ENCODE peak calls at places on chromosome 12, in five cellular contexts. J, D, M, H and G are unnamed samples.
A peak's percentile ranks its signal among the peaks of the same experiment; 100 is the strongest.

GRCh38 chr12:117885211-117885610 is 83.6 kb downstream of the KSR2 start:
- DNase-seq in J (no peak), D (no peak), M (no peak), H (no peak), G (no peak)

GRCh38 chr12:113186666-113187325 is 1.3 kb downstream of the RITA1 start:
- DNase-seq in J (no peak), D (no peak), M (no peak), H (no peak), G (no peak)

GRCh38 chr12:31215521-31216232 is 110.3 kb downstream of the SINHCAF start:
- DNase-seq in J (no peak), D (peak; percentile 86), M (no peak), H (no peak), G (no peak)

GRCh38 chr12:56880416-56881035 is 53.7 kb downstream of the SDR9C7 start:
- DNase-seq in J (no peak), D (no peak), M (no peak), H (no peak), G (no peak)

GRCh38 chr12:116194935-116195431 is 82.5 kb downstream of the MED13L start:
- DNase-seq in J (no peak), D (no peak), M (no peak), H (no peak), G (no peak)

GRCh38 chr12:48814313-48815280 is 3.7 kb upstream of the CACNB3 start:
- DNase-seq in J (peak; percentile 90), D (peak; percentile 79), M (peak; percentile 80), H (no peak), G (peak; percentile 70)

GRCh38 chr12:4539167-4539870 is 629 bp downstream of the RAD51AP1 start:
- DNase-seq in J (no peak), D (no peak), M (no peak), H (no peak), G (no peak)

GRCh38 chr12:19402743-19403400 is 36.4 kb upstream of the AEBP2 start:
- DNase-seq in J (peak; percentile 64), D (peak; percentile 21), M (no peak), H (peak; percentile 6), G (no peak)

GRCh38 chr12:52879394-52880351 is 25.2 kb downstream of the KRT8 start:
- DNase-seq in J (peak; percentile 85), D (peak; percentile 79), M (peak; percentile 80), H (no peak), G (peak; percentile 63)
- H3K27ac ChIP-seq in J (no peak overlapping the region), D (peak overlapping the region; percentile 48), M (no peak overlapping the region), H (no peak overlapping the region), G (no peak overlapping the region)

DNA sequence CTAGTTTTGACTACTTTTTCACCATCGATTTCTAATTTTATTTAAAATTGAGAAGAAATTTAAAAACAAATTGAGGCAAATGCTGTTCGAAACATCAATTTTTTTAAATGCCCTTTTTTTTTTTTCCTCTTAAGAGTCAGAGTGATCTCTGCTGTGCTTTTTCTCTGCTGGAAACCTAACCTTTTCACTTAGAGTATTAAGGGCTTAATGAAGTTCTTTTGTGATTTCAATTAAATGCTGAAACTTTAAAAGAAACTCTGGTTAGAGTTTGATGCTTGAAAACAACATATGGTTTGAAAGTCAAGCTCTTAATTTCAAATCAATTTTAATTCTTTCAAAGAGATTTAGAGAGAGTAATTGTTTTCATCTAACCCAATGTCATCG is 171.8 kb downstream of the TMTC2 start:
- DNase-seq in J (no peak), D (no peak), M (no peak), H (no peak), G (no peak)
- H3K27ac ChIP-seq in J (no peak overlapping the region), D (no peak overlapping the region), M (no peak overlapping the region), H (no peak overlapping the region), G (peak overlapping the region; percentile 50)

GRCh38 chr12:66189476-66189823 is 436 bp downstream of the IRAK3 start:
- DNase-seq in J (no peak), D (no peak), M (no peak), H (no peak), G (no peak)
- H3K27ac ChIP-seq in J (peak overlapping the region; percentile 23), D (peak overlapping the region; percentile 79), M (peak overlapping the region; percentile 87), H (peak overlapping the region; percentile 80), G (no peak overlapping the region)

GRCh38 chr12:66035289-66035961 is 95.1 kb downstream of the LLPH start:
- DNase-seq in J (no peak), D (no peak), M (no peak), H (no peak), G (no peak)

GRCh38 chr12:66025477-66025876 is 105.1 kb downstream of the LLPH start:
- DNase-seq in J (no peak), D (no peak), M (no peak), H (no peak), G (no peak)

GRCh38 chr12:66032739-66033138 is 97.8 kb downstream of the LLPH start:
- DNase-seq in J (no peak), D (no peak), M (no peak), H (no peak), G (no peak)

GRCh38 chr12:66028388-66028787 is 102.2 kb downstream of the LLPH start:
- DNase-seq in J (no peak), D (no peak), M (no peak), H (no peak), G (no peak)

DNA sequence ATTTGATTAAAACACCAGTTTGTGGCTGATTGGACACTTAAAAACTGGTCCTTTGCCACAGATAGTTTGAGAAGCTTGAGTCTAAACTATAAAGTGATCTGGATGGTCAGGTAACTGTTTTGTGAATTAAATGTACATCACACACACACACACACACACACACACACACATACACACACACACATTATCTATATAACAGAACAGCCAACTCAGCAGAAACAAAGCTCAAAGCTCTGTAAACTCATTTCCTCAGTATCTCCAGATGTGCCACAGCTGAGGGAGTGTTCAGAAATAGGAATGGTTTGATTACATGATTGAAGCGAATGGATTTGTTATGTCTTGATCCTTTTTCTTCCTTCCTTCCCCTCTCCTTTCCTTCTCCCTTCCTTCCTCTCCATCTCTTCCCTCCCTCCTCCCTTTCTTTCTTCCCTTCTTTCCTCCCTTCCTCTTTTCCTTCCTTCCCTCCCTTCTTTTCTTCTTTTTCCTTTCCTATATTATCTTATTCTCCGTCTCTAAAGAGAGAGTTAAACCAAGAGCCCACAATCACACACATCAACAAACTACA is 100.3 kb downstream of the LLPH start:
- DNase-seq in J (no peak), D (no peak), M (no peak), H (no peak), G (no peak)
- H3K27ac ChIP-seq in J (no peak overlapping the region), D (no peak overlapping the region), M (no peak overlapping the region), H (no peak overlapping the region), G (no peak overlapping the region)

DNA sequence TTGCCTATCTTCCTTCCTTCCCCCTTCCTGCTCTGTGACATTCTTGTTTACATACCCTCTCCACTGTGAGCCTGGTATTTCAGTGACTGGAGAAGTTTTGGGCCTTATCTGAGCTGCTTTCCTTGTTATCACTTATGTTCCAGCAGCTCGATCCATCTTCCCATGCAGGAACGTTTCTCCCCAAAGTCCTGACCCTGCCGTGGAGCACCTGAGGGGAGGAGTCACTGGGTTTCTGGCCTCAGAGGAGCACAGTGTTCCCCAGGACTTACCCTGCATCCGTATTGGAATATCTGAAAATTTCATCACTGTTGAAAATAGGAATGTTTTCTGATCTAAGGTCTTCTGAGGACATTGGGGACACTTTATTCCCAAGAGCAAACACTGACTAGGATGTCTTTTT is 141.8 kb downstream of the CACNA1C start:
- DNase-seq in J (no peak), D (no peak), M (no peak), H (no peak), G (no peak)
- H3K27ac ChIP-seq in J (no peak overlapping the region), D (peak overlapping the region; percentile 5), M (peak overlapping the region; percentile 31), H (peak overlapping the region; percentile 42), G (no peak overlapping the region)